ENCODE peak calls at places on chromosomes 1 and 21, in eight cellular contexts. One of them, this sample, is unnamed.

GRCh38 chr1:160863422-160864131 is 890 bp upstream of the CD244 start:
- DNase-seq in neuronal stem cell: no peak
- DNase-seq in nephron progenitor cell: no peak
- DNase-seq in hippocampal formation: peak; percentile 16
- DNase-seq in activated naive CD4-positive, alpha-beta T cell treated with Interleukin-2 at 50 U/mL for 16 hours: no peak
- DNase-seq in NCI-H1105 treated with DMSO at 0.1 percent for 48 hours: no peak
- DNase-seq in activated effector memory CD4-positive, alpha-beta T cell treated with anti-CD3 and anti-CD28 coated beads, Interleukin-2, amount 50 U/mL, for 16 hours: no peak
- DNase-seq in NCI-H2107: no peak
- DNase-seq in this sample: no peak

GRCh38 chr1:201461783-201462441 is 7.1 kb downstream of the PHLDA3 start:
- DNase-seq in neuronal stem cell: no peak
- DNase-seq in nephron progenitor cell: no peak
- DNase-seq in hippocampal formation: peak; percentile 42
- DNase-seq in activated naive CD4-positive, alpha-beta T cell treated with Interleukin-2 at 50 U/mL for 16 hours: no peak
- DNase-seq in NCI-H1105 treated with DMSO at 0.1 percent for 48 hours: no peak
- DNase-seq in activated effector memory CD4-positive, alpha-beta T cell treated with anti-CD3 and anti-CD28 coated beads, Interleukin-2, amount 50 U/mL, for 16 hours: no peak
- DNase-seq in NCI-H2107: peak; percentile 67
- DNase-seq in this sample: peak; percentile 91

GRCh38 chr1:109249654-109250401 is 489 bp downstream of the CELSR2 start:
- DNase-seq in neuronal stem cell: no peak
- DNase-seq in nephron progenitor cell: peak; percentile 56
- DNase-seq in hippocampal formation: no peak
- DNase-seq in activated naive CD4-positive, alpha-beta T cell treated with Interleukin-2 at 50 U/mL for 16 hours: no peak
- DNase-seq in NCI-H1105 treated with DMSO at 0.1 percent for 48 hours: no peak
- DNase-seq in activated effector memory CD4-positive, alpha-beta T cell treated with anti-CD3 and anti-CD28 coated beads, Interleukin-2, amount 50 U/mL, for 16 hours: no peak
- DNase-seq in NCI-H2107: no peak
- DNase-seq in this sample: no peak

GRCh38 chr1:12336436-12336835 is 106.6 kb downstream of the VPS13D start:
- DNase-seq in neuronal stem cell: peak; percentile 24
- DNase-seq in nephron progenitor cell: no peak
- DNase-seq in hippocampal formation: no peak
- DNase-seq in activated naive CD4-positive, alpha-beta T cell treated with Interleukin-2 at 50 U/mL for 16 hours: no peak
- DNase-seq in NCI-H1105 treated with DMSO at 0.1 percent for 48 hours: no peak
- DNase-seq in activated effector memory CD4-positive, alpha-beta T cell treated with anti-CD3 and anti-CD28 coated beads, Interleukin-2, amount 50 U/mL, for 16 hours: no peak
- DNase-seq in NCI-H2107: no peak
- DNase-seq in this sample: no peak

GRCh38 chr1:70528591-70529333 is 117.7 kb downstream of the CTH start:
- DNase-seq in neuronal stem cell: peak; percentile 30
- DNase-seq in nephron progenitor cell: peak; percentile 40
- DNase-seq in hippocampal formation: peak; percentile 7
- DNase-seq in activated naive CD4-positive, alpha-beta T cell treated with Interleukin-2 at 50 U/mL for 16 hours: no peak
- DNase-seq in NCI-H1105 treated with DMSO at 0.1 percent for 48 hours: peak; percentile 44
- DNase-seq in activated effector memory CD4-positive, alpha-beta T cell treated with anti-CD3 and anti-CD28 coated beads, Interleukin-2, amount 50 U/mL, for 16 hours: no peak
- DNase-seq in NCI-H2107: peak; percentile 17
- DNase-seq in this sample: peak; percentile 6

GRCh38 chr1:43054961-43055360 is 96.3 kb upstream of the SLC2A1 start:
- DNase-seq in neuronal stem cell: no peak
- DNase-seq in nephron progenitor cell: no peak
- DNase-seq in hippocampal formation: no peak
- DNase-seq in activated naive CD4-positive, alpha-beta T cell treated with Interleukin-2 at 50 U/mL for 16 hours: no peak
- DNase-seq in NCI-H1105 treated with DMSO at 0.1 percent for 48 hours: no peak
- DNase-seq in activated effector memory CD4-positive, alpha-beta T cell treated with anti-CD3 and anti-CD28 coated beads, Interleukin-2, amount 50 U/mL, for 16 hours: no peak
- DNase-seq in NCI-H2107: no peak
- DNase-seq in this sample: no peak

GRCh38 chr1:20250346-20250989 is 40.2 kb upstream of the VWA5B1 start:
- DNase-seq in neuronal stem cell: no peak
- DNase-seq in nephron progenitor cell: no peak
- DNase-seq in hippocampal formation: no peak
- DNase-seq in activated naive CD4-positive, alpha-beta T cell treated with Interleukin-2 at 50 U/mL for 16 hours: peak; percentile 4
- DNase-seq in NCI-H1105 treated with DMSO at 0.1 percent for 48 hours: peak; percentile 5
- DNase-seq in activated effector memory CD4-positive, alpha-beta T cell treated with anti-CD3 and anti-CD28 coated beads, Interleukin-2, amount 50 U/mL, for 16 hours: no peak
- DNase-seq in NCI-H2107: no peak
- DNase-seq in this sample: no peak

GRCh38 chr1:94609619-94610018 is 68.1 kb upstream of the F3 start:
- DNase-seq in neuronal stem cell: no peak
- DNase-seq in nephron progenitor cell: no peak
- DNase-seq in hippocampal formation: no peak
- DNase-seq in activated naive CD4-positive, alpha-beta T cell treated with Interleukin-2 at 50 U/mL for 16 hours: no peak
- DNase-seq in NCI-H1105 treated with DMSO at 0.1 percent for 48 hours: no peak
- DNase-seq in activated effector memory CD4-positive, alpha-beta T cell treated with anti-CD3 and anti-CD28 coated beads, Interleukin-2, amount 50 U/mL, for 16 hours: no peak
- DNase-seq in NCI-H2107: no peak
- DNase-seq in this sample: no peak

GRCh38 chr21:45209046-45209445 is 78.6 kb downstream of the POFUT2 start:
- DNase-seq in neuronal stem cell: no peak
- DNase-seq in nephron progenitor cell: no peak
- DNase-seq in hippocampal formation: no peak
- DNase-seq in activated naive CD4-positive, alpha-beta T cell treated with Interleukin-2 at 50 U/mL for 16 hours: no peak
- DNase-seq in NCI-H1105 treated with DMSO at 0.1 percent for 48 hours: no peak
- DNase-seq in activated effector memory CD4-positive, alpha-beta T cell treated with anti-CD3 and anti-CD28 coated beads, Interleukin-2, amount 50 U/mL, for 16 hours: no peak
- DNase-seq in NCI-H2107: no peak
- DNase-seq in this sample: peak; percentile 42

GRCh38 chr1:228038387-228039005 is 31.7 kb downstream of the WNT3A start:
- DNase-seq in neuronal stem cell: no peak
- DNase-seq in nephron progenitor cell: no peak
- DNase-seq in hippocampal formation: no peak
- DNase-seq in activated naive CD4-positive, alpha-beta T cell treated with Interleukin-2 at 50 U/mL for 16 hours: no peak
- DNase-seq in NCI-H1105 treated with DMSO at 0.1 percent for 48 hours: no peak
- DNase-seq in activated effector memory CD4-positive, alpha-beta T cell treated with anti-CD3 and anti-CD28 coated beads, Interleukin-2, amount 50 U/mL, for 16 hours: peak; percentile 50
- DNase-seq in NCI-H2107: no peak
- DNase-seq in this sample: no peak

GRCh38 chr1:196667131-196667530 is 15.3 kb downstream of the CFH start:
- DNase-seq in neuronal stem cell: no peak
- DNase-seq in nephron progenitor cell: no peak
- DNase-seq in hippocampal formation: no peak
- DNase-seq in activated naive CD4-positive, alpha-beta T cell treated with Interleukin-2 at 50 U/mL for 16 hours: no peak
- DNase-seq in NCI-H1105 treated with DMSO at 0.1 percent for 48 hours: no peak
- DNase-seq in activated effector memory CD4-positive, alpha-beta T cell treated with anti-CD3 and anti-CD28 coated beads, Interleukin-2, amount 50 U/mL, for 16 hours: no peak
- DNase-seq in NCI-H2107: no peak
- DNase-seq in this sample: no peak

GRCh38 chr1:203410117-203410900 is 59.4 kb upstream of the FMOD start:
- DNase-seq in neuronal stem cell: no peak
- DNase-seq in nephron progenitor cell: no peak
- DNase-seq in hippocampal formation: no peak
- DNase-seq in activated naive CD4-positive, alpha-beta T cell treated with Interleukin-2 at 50 U/mL for 16 hours: no peak
- DNase-seq in NCI-H1105 treated with DMSO at 0.1 percent for 48 hours: no peak
- DNase-seq in activated effector memory CD4-positive, alpha-beta T cell treated with anti-CD3 and anti-CD28 coated beads, Interleukin-2, amount 50 U/mL, for 16 hours: no peak
- DNase-seq in NCI-H2107: no peak
- DNase-seq in this sample: no peak

GRCh38 chr1:160432371-160432786 is 32.0 kb downstream of the VANGL2 start:
- DNase-seq in neuronal stem cell: no peak
- DNase-seq in nephron progenitor cell: no peak
- DNase-seq in hippocampal formation: no peak
- DNase-seq in activated naive CD4-positive, alpha-beta T cell treated with Interleukin-2 at 50 U/mL for 16 hours: no peak
- DNase-seq in NCI-H1105 treated with DMSO at 0.1 percent for 48 hours: no peak
- DNase-seq in activated effector memory CD4-positive, alpha-beta T cell treated with anti-CD3 and anti-CD28 coated beads, Interleukin-2, amount 50 U/mL, for 16 hours: no peak
- DNase-seq in NCI-H2107: no peak
- DNase-seq in this sample: no peak

GRCh38 chr1:153677718-153678518 is 570 bp upstream of the NPR1 start:
- DNase-seq in neuronal stem cell: no peak
- DNase-seq in nephron progenitor cell: peak; percentile 69
- DNase-seq in hippocampal formation: no peak
- DNase-seq in activated naive CD4-positive, alpha-beta T cell treated with Interleukin-2 at 50 U/mL for 16 hours: peak; percentile 54
- DNase-seq in NCI-H1105 treated with DMSO at 0.1 percent for 48 hours: peak; percentile 58
- DNase-seq in activated effector memory CD4-positive, alpha-beta T cell treated with anti-CD3 and anti-CD28 coated beads, Interleukin-2, amount 50 U/mL, for 16 hours: peak; percentile 78
- DNase-seq in NCI-H2107: no peak
- DNase-seq in this sample: no peak

GRCh38 chr1:220803401-220804201 is 16.9 kb downstream of the MTARC1 start:
- DNase-seq in neuronal stem cell: no peak
- DNase-seq in nephron progenitor cell: peak; percentile 42
- DNase-seq in hippocampal formation: peak; percentile 11
- DNase-seq in activated naive CD4-positive, alpha-beta T cell treated with Interleukin-2 at 50 U/mL for 16 hours: peak; percentile 9
- DNase-seq in NCI-H1105 treated with DMSO at 0.1 percent for 48 hours: peak; percentile 41
- DNase-seq in activated effector memory CD4-positive, alpha-beta T cell treated with anti-CD3 and anti-CD28 coated beads, Interleukin-2, amount 50 U/mL, for 16 hours: no peak
- DNase-seq in NCI-H2107: no peak
- DNase-seq in this sample: no peak

GRCh38 chr1:32988665-32989064 is 24.1 kb upstream of the RNF19B start:
- DNase-seq in neuronal stem cell: no peak
- DNase-seq in nephron progenitor cell: no peak
- DNase-seq in hippocampal formation: no peak
- DNase-seq in activated naive CD4-positive, alpha-beta T cell treated with Interleukin-2 at 50 U/mL for 16 hours: no peak
- DNase-seq in NCI-H1105 treated with DMSO at 0.1 percent for 48 hours: no peak
- DNase-seq in activated effector memory CD4-positive, alpha-beta T cell treated with anti-CD3 and anti-CD28 coated beads, Interleukin-2, amount 50 U/mL, for 16 hours: no peak
- DNase-seq in NCI-H2107: no peak
- DNase-seq in this sample: peak; percentile 51

GRCh38 chr1:8517579-8518489 is 199.9 kb downstream of the SLC45A1 start:
- DNase-seq in neuronal stem cell: no peak
- DNase-seq in nephron progenitor cell: no peak
- DNase-seq in hippocampal formation: no peak
- DNase-seq in activated naive CD4-positive, alpha-beta T cell treated with Interleukin-2 at 50 U/mL for 16 hours: no peak
- DNase-seq in NCI-H1105 treated with DMSO at 0.1 percent for 48 hours: no peak
- DNase-seq in activated effector memory CD4-positive, alpha-beta T cell treated with anti-CD3 and anti-CD28 coated beads, Interleukin-2, amount 50 U/mL, for 16 hours: no peak
- DNase-seq in NCI-H2107: no peak
- DNase-seq in this sample: no peak

GRCh38 chr1:22689505-22689904 is 21.1 kb upstream of the EPHB2 start:
- DNase-seq in neuronal stem cell: no peak
- DNase-seq in nephron progenitor cell: no peak
- DNase-seq in hippocampal formation: no peak
- DNase-seq in activated naive CD4-positive, alpha-beta T cell treated with Interleukin-2 at 50 U/mL for 16 hours: no peak
- DNase-seq in NCI-H1105 treated with DMSO at 0.1 percent for 48 hours: peak; percentile 37
- DNase-seq in activated effector memory CD4-positive, alpha-beta T cell treated with anti-CD3 and anti-CD28 coated beads, Interleukin-2, amount 50 U/mL, for 16 hours: no peak
- DNase-seq in NCI-H2107: peak; percentile 31
- DNase-seq in this sample: peak; percentile 78

This sample was measured in GM04503.